ENCODE peak calls at places on chromosomes 5 and 9, in nine cellular contexts. E, G, F, H, B, K, Z, S and Q are unnamed samples.

GRCh38 chr9:20508242-20508641 is 114.1 kb downstream of the MLLT3 start:
- DNase-seq in K (no peak), B (no peak), F (no peak), G (no peak), E (no peak), Z (no peak), S (no peak), H (no peak), Q (no peak)

GRCh38 chr9:130142635-130143034 is 29.6 kb upstream of the NCS1 start:
- DNase-seq in S (no peak), G (no peak), E (no peak), K (no peak), Z (no peak), B (no peak), F (no peak), H (no peak), Q (no peak)

GRCh38 chr5:29296548-29296947 is 1896.9 kb upstream of the CDH6 start:
- DNase-seq in F (no peak), E (no peak), S (no peak), G (no peak), Z (no peak), K (no peak), B (no peak), H (no peak), Q (peak; percentile 22)

GRCh38 chr5:129496875-129497274 is 36.8 kb downstream of the ADAMTS19 start:
- DNase-seq in G (no peak), Z (no peak), F (no peak), B (no peak), K (no peak), S (no peak), H (no peak), E (no peak), Q (no peak)

GRCh38 chr5:26622947-26623346 is 415.4 kb downstream of the CDH9 start:
- DNase-seq in F (no peak), S (no peak), B (no peak), H (no peak), E (no peak), G (no peak), Z (no peak), K (no peak), Q (no peak)

GRCh38 chr9:93043122-93043521 is 15.4 kb upstream of the SUSD3 start:
- DNase-seq in S (no peak), Z (no peak), K (no peak), F (no peak), G (no peak), B (no peak), H (no peak), E (no peak), Q (no peak)

GRCh38 chr9:128552744-128553221 is 396 bp downstream of the SPTAN1 start:
- DNase-seq in E (peak; percentile 72), F (peak; percentile 14), H (no peak), K (peak; percentile 71), Z (peak; percentile 56), G (peak; percentile 48), S (peak; percentile 68), B (peak; percentile 77), Q (no peak)

GRCh38 chr5:93990504-93991085 is 249.2 kb upstream of the POU5F2 start:
- DNase-seq in E (no peak), Z (no peak), F (no peak), B (no peak), S (no peak), G (no peak), H (no peak), K (no peak), Q (no peak)

GRCh38 chr5:126280343-126280742 is 142.9 kb upstream of the GRAMD2B start:
- DNase-seq in G (no peak), Z (no peak), E (no peak), K (no peak), H (no peak), B (peak; percentile 21), F (no peak), S (no peak), Q (no peak)

GRCh38 chr9:11821541-11821940 is 871.6 kb upstream of the TYRP1 start:
- DNase-seq in Z (no peak), S (no peak), H (no peak), K (no peak), B (no peak), F (no peak), E (no peak), G (no peak), Q (no peak)

GRCh38 chr9:129783516-129784361 is 19.2 kb upstream of the TOR1B start:
- DNase-seq in B (peak; percentile 71), F (peak; percentile 79), G (peak; percentile 77), E (peak; percentile 84), H (peak; percentile 86), Z (peak; percentile 73), S (peak; percentile 77), K (peak; percentile 89), Q (peak; percentile 71)

GRCh38 chr5:142650060-142650459 is 35.8 kb downstream of the FGF1 start:
- DNase-seq in K (no peak), H (no peak), B (no peak), E (no peak), G (no peak), Z (no peak), S (no peak), F (no peak), Q (no peak)

GRCh38 chr5:425714-426113 is 17.3 kb upstream of the EXOC3 start:
- DNase-seq in G (no peak), Z (no peak), S (peak; percentile 44), H (no peak), K (peak; percentile 40), F (peak; percentile 27), B (no peak), E (no peak), Q (no peak)

GRCh38 chr5:159190170-159190569 is 19.2 kb downstream of the RNF145 start:
- DNase-seq in F (no peak), G (no peak), H (no peak), B (no peak), S (no peak), K (no peak), E (no peak), Z (no peak), Q (no peak)

GRCh38 chr5:103582364-103582763 is 19.8 kb upstream of the NUDT12 start:
- DNase-seq in B (no peak), G (no peak), E (peak; percentile 63), K (no peak), H (no peak), S (no peak), Z (no peak), F (peak; percentile 73), Q (no peak)

GRCh38 chr9:14211564-14211963 is 102.4 kb downstream of the NFIB start:
- DNase-seq in K (no peak), H (no peak), G (no peak), Z (no peak), S (no peak), B (no peak), F (no peak), E (no peak), Q (no peak)
- H3K27ac ChIP-seq in K (no peak overlapping the region), H (no peak overlapping the region), G (no peak overlapping the region), Z (no peak overlapping the region), S (no peak overlapping the region), B (peak overlapping the region; percentile 6), F (peak overlapping the region; percentile 75), E (no peak overlapping the region), Q (no peak overlapping the region)

GRCh38 chr5:157506066-157506590 is 46.1 kb downstream of the NIPAL4 start:
- DNase-seq in S (no peak), Z (no peak), H (no peak), E (no peak), F (no peak), B (no peak), G (no peak), K (no peak), Q (no peak)
- H3K4me1 ChIP-seq in S (no peaks in the 10 kb centered on the region), Z (no peaks in the 10 kb centered on the region), H (peaks cover 4% of the 10 kb centered on the region), E (peaks cover 6% of the 10 kb centered on the region), F (peaks cover 19% of the 10 kb centered on the region), B (peaks cover 46% of the 10 kb centered on the region), G (no peaks in the 10 kb centered on the region), K (peaks cover 5% of the 10 kb centered on the region), Q (no peaks in the 10 kb centered on the region)

GRCh38 chr9:97555164-97555563 is 53.7 kb downstream of the TMOD1 start:
- DNase-seq in Z (no peak), G (peak; percentile 41), H (peak; percentile 88), F (no peak), K (peak; percentile 92), E (no peak), B (peak; percentile 65), S (peak; percentile 82), Q (no peak)

GRCh38 chr9:97554566-97555075 is 53.2 kb downstream of the TMOD1 start:
- DNase-seq in K (no peak), F (no peak), B (no peak), E (no peak), S (no peak), H (no peak), Z (no peak), G (peak; percentile 15), Q (no peak)

GRCh38 chr9:97553141-97553540 is 51.7 kb downstream of the TMOD1 start:
- DNase-seq in F (no peak), G (peak; percentile 13), S (no peak), B (no peak), E (no peak), Z (no peak), H (no peak), K (no peak), Q (no peak)

GRCh38 chr9:97556036-97556720 is 54.7 kb downstream of the TMOD1 start:
- DNase-seq in G (peak; percentile 24), F (no peak), Z (no peak), S (no peak), K (no peak), E (no peak), H (no peak), B (no peak), Q (no peak)

DNA sequence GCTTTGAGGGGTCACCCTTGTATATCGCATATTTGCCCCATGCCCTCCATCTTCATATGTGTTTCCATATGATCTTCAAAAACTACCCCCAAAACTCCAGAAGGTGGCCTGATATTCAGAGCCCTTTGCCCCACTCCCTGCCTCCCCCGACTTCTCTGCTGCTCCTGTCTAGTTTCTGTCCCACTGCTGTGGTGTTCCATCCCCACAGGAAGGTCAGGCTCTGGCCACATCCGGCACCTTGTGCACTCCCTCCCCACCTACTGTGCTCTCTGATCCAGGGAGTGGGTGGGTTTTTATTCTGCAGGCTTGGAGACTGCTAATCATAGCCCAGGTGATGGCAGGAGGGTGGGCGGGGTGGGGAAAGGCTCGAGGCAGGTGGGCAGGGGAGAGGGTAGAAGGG is 52.4 kb downstream of the TMOD1 start:
- DNase-seq in K (no peak), F (no peak), G (peak; percentile 14), B (no peak), H (no peak), Z (no peak), E (no peak), S (no peak), Q (no peak)
- H3K27ac ChIP-seq in K (peak overlapping the region; percentile 98), F (no peak overlapping the region), G (peak overlapping the region; percentile 93), B (no peak overlapping the region), H (no peak overlapping the region), Z (no peak overlapping the region), E (no peak overlapping the region), S (no peak overlapping the region), Q (no peak overlapping the region)

GRCh38 chr5:132505641-132506040 is 15.1 kb upstream of the IRF1 start:
- DNase-seq in G (no peak), B (no peak), E (peak; percentile 45), F (no peak), Z (no peak), S (no peak), K (no peak), H (no peak), Q (no peak)
- H3K4me1 ChIP-seq in G (no peaks in the 10 kb centered on the region), B (peaks cover 21% of the 10 kb centered on the region), E (peaks cover 21% of the 10 kb centered on the region), F (no peaks in the 10 kb centered on the region), Z (peaks cover 9% of the 10 kb centered on the region), S (no peaks in the 10 kb centered on the region), K (no peaks in the 10 kb centered on the region), H (peaks cover 11% of the 10 kb centered on the region), Q (peaks cover 9% of the 10 kb centered on the region)

GRCh38 chr9:100852088-100852487 is 176.4 kb upstream of the PLPPR1 start:
- DNase-seq in K (no peak), E (no peak), H (no peak), S (no peak), G (no peak), B (no peak), Z (no peak), F (no peak), Q (no peak)
- H3K27ac ChIP-seq in K (no peak overlapping the region), E (no peak overlapping the region), H (no peak overlapping the region), S (no peak overlapping the region), G (no peak overlapping the region), B (no peak overlapping the region), Z (no peak overlapping the region), F (no peak overlapping the region), Q (no peak overlapping the region)